ENCODE peak calls at places on chromosomes 7 and 10, in four cellular contexts. One of them, this sample, is unnamed.

GRCh38 chr10:95260397-95260881 is 30.4 kb downstream of the PDLIM1 start:
- DNase-seq in HCT116: no peak
- DNase-seq in erythroblast: peak
- DNase-seq in IMR-90: peak
- DNase-seq in this sample: peak

GRCh38 chr7:152054377-152055230 is 29.1 kb downstream of the GALNT11 start:
- DNase-seq in HCT116: no peak
- DNase-seq in erythroblast: no peak
- DNase-seq in IMR-90: peak
- DNase-seq in this sample: no peak

GRCh38 chr10:30247704-30248103 is 101.4 kb downstream of the MTPAP start:
- DNase-seq in HCT116: no peak
- DNase-seq in erythroblast: no peak
- DNase-seq in IMR-90: no peak
- DNase-seq in this sample: no peak

GRCh38 chr10:8402469-8403074 is 348.1 kb downstream of the GATA3 start:
- DNase-seq in HCT116: no peak
- DNase-seq in erythroblast: no peak
- DNase-seq in IMR-90: no peak
- DNase-seq in this sample: no peak

GRCh38 chr7:69204936-69205335 is 393.3 kb upstream of the AUTS2 start:
- DNase-seq in HCT116: no peak
- DNase-seq in erythroblast: no peak
- DNase-seq in IMR-90: no peak
- DNase-seq in this sample: no peak

GRCh38 chr10:103452714-103453230 is 602 bp upstream of the CALHM2 start:
- DNase-seq in HCT116: no peak
- DNase-seq in erythroblast: no peak
- DNase-seq in IMR-90: no peak
- DNase-seq in this sample: no peak

GRCh38 chr7:114889646-114890285 is 32.1 kb upstream of the MDFIC start:
- DNase-seq in HCT116: peak
- DNase-seq in erythroblast: no peak
- DNase-seq in IMR-90: peak
- DNase-seq in this sample: peak

GRCh38 chr10:100735345-100736143 is 9.8 kb upstream of the PAX2 start:
- DNase-seq in HCT116: no peak
- DNase-seq in erythroblast: peak
- DNase-seq in IMR-90: no peak
- DNase-seq in this sample: no peak

GRCh38 chr10:51468424-51468823 is 231.0 kb downstream of the CSTF2T start:
- DNase-seq in HCT116: no peak
- DNase-seq in erythroblast: no peak
- DNase-seq in IMR-90: no peak
- DNase-seq in this sample: no peak

GRCh38 chr7:30929686-30930085 is 18.0 kb downstream of the AQP1 start:
- DNase-seq in HCT116: no peak
- DNase-seq in erythroblast: no peak
- DNase-seq in IMR-90: no peak
- DNase-seq in this sample: peak

GRCh38 chr10:80474597-80474910 is 20.4 kb downstream of the TSPAN14 start:
- DNase-seq in HCT116: no peak
- DNase-seq in erythroblast: no peak
- DNase-seq in IMR-90: no peak
- DNase-seq in this sample: no peak

GRCh38 chr7:93890041-93890463 is 501 bp downstream of the TFPI2 start:
- DNase-seq in HCT116: no peak
- DNase-seq in erythroblast: peak
- DNase-seq in IMR-90: peak
- DNase-seq in this sample: no peak

GRCh38 chr7:6271091-6271658 is 1.2 kb downstream of the CYTH3 start:
- DNase-seq in HCT116: no peak
- DNase-seq in erythroblast: peak
- DNase-seq in IMR-90: peak
- DNase-seq in this sample: peak

GRCh38 chr7:148964510-148965267 is 63.6 kb downstream of the PDIA4 start:
- DNase-seq in HCT116: no peak
- DNase-seq in erythroblast: peak
- DNase-seq in IMR-90: no peak
- DNase-seq in this sample: no peak

GRCh38 chr10:102550636-102551210 is 47.0 kb downstream of the SUFU start:
- DNase-seq in HCT116: no peak
- DNase-seq in erythroblast: no peak
- DNase-seq in IMR-90: no peak
- DNase-seq in this sample: no peak

GRCh38 chr10:123538401-123539320 is 127.5 kb upstream of the GPR26 start:
- DNase-seq in HCT116: no peak
- DNase-seq in erythroblast: no peak
- DNase-seq in IMR-90: no peak
- DNase-seq in this sample: no peak

GRCh38 chr10:100776671-100777070 is 31.3 kb downstream of the PAX2 start:
- DNase-seq in HCT116: no peak
- DNase-seq in erythroblast: no peak
- DNase-seq in IMR-90: no peak
- DNase-seq in this sample: no peak

GRCh38 chr7:155796381-155797261 is 15.6 kb downstream of the SHH start:
- DNase-seq in HCT116: no peak
- DNase-seq in erythroblast: peak
- DNase-seq in IMR-90: no peak
- DNase-seq in this sample: peak

GRCh38 chr10:132746801-132747625 is 38.9 kb downstream of the NKX6-2 start:
- DNase-seq in HCT116: no peak
- DNase-seq in erythroblast: no peak
- DNase-seq in IMR-90: no peak
- DNase-seq in this sample: no peak

GRCh38 chr10:103442031-103442461 is 10.1 kb downstream of the CALHM2 start:
- DNase-seq in HCT116: no peak
- DNase-seq in erythroblast: no peak
- DNase-seq in IMR-90: peak
- DNase-seq in this sample: peak

GRCh38 chr7:77802557-77803410 is 4.2 kb downstream of the PHTF2 start:
- DNase-seq in HCT116: no peak
- DNase-seq in erythroblast: no peak
- DNase-seq in IMR-90: no peak
- DNase-seq in this sample: no peak

GRCh38 chr10:102300289-102300843 is 55.0 kb downstream of the GBF1 start:
- DNase-seq in HCT116: no peak
- DNase-seq in erythroblast: no peak
- DNase-seq in IMR-90: peak
- DNase-seq in this sample: peak

GRCh38 chr7:157526604-157527003 is 189.8 kb downstream of the DNAJB6 start:
- DNase-seq in HCT116: no peak
- DNase-seq in erythroblast: no peak
- DNase-seq in IMR-90: no peak
- DNase-seq in this sample: no peak

GRCh38 chr10:66804911-66805310 is 120.9 kb upstream of the LRRTM3 start:
- DNase-seq in HCT116: no peak
- DNase-seq in erythroblast: no peak
- DNase-seq in IMR-90: peak
- DNase-seq in this sample: no peak

GRCh38 chr7:53642361-53642760 is 606.9 kb downstream of the POM121L12 start:
- DNase-seq in HCT116: no peak
- DNase-seq in erythroblast: no peak
- DNase-seq in IMR-90: no peak
- DNase-seq in this sample: no peak

GRCh38 chr10:5094265-5095205 is at the start of gene AKR1C3:
- DNase-seq in HCT116: peak
- DNase-seq in erythroblast: peak
- DNase-seq in IMR-90: peak
- DNase-seq in this sample: no peak

GRCh38 chr7:25597881-25598456 is 369.7 kb upstream of the NPVF start:
- DNase-seq in HCT116: no peak
- DNase-seq in erythroblast: no peak
- DNase-seq in IMR-90: no peak
- DNase-seq in this sample: no peak

GRCh38 chr10:14665304-14665703 is 109.4 kb downstream of the FAM107B start:
- DNase-seq in HCT116: no peak
- DNase-seq in erythroblast: no peak
- DNase-seq in IMR-90: no peak
- DNase-seq in this sample: no peak

GRCh38 chr10:113108948-113109347 is 158.9 kb downstream of the TCF7L2 start:
- DNase-seq in HCT116: no peak
- DNase-seq in erythroblast: no peak
- DNase-seq in IMR-90: no peak
- DNase-seq in this sample: no peak

GRCh38 chr7:35516498-35516897 is 178.4 kb downstream of the HERPUD2 start:
- DNase-seq in HCT116: no peak
- DNase-seq in erythroblast: no peak
- DNase-seq in IMR-90: no peak
- DNase-seq in this sample: no peak

GRCh38 chr10:88181902-88182671 is 318.7 kb downstream of the PTEN start:
- DNase-seq in HCT116: no peak
- DNase-seq in erythroblast: no peak
- DNase-seq in IMR-90: no peak
- DNase-seq in this sample: no peak

GRCh38 chr10:101901340-101901739 is 57.7 kb upstream of the KCNIP2 start:
- DNase-seq in HCT116: no peak
- DNase-seq in erythroblast: no peak
- DNase-seq in IMR-90: no peak
- DNase-seq in this sample: no peak

GRCh38 chr10:76152186-76152585 is 720.8 kb downstream of the LRMDA start:
- DNase-seq in HCT116: no peak
- DNase-seq in erythroblast: no peak
- DNase-seq in IMR-90: no peak
- DNase-seq in this sample: no peak

GRCh38 chr10:125823663-125824251 is 411 bp downstream of the BCCIP start:
- DNase-seq in HCT116: no peak
- DNase-seq in erythroblast: peak
- DNase-seq in IMR-90: peak
- DNase-seq in this sample: no peak

GRCh38 chr10:98213740-98214139 is 54.3 kb downstream of the LOXL4 start:
- DNase-seq in HCT116: no peak
- DNase-seq in erythroblast: no peak
- DNase-seq in IMR-90: no peak
- DNase-seq in this sample: no peak
- TF ChIP-seq POLR2A in HCT116: no peak
- TF ChIP-seq POLR2A in erythroblast: no peak
- TF ChIP-seq POLR2A in IMR-90: no peak
- TF ChIP-seq POLR2A in this sample: no peak

GRCh38 chr10:60185426-60185825 is 204.2 kb downstream of the ANK3 start:
- DNase-seq in HCT116: no peak
- DNase-seq in erythroblast: no peak
- DNase-seq in IMR-90: no peak
- DNase-seq in this sample: no peak
- TF ChIP-seq POLR2A in HCT116: no peak
- TF ChIP-seq POLR2A in erythroblast: no peak
- TF ChIP-seq POLR2A in IMR-90: no peak
- TF ChIP-seq POLR2A in this sample: no peak

GRCh38 chr7:87599336-87599735 is 1.3 kb downstream of the ABCB1 start:
- DNase-seq in HCT116: no peak
- DNase-seq in erythroblast: peak
- DNase-seq in IMR-90: no peak
- DNase-seq in this sample: no peak

GRCh38 chr7:87596696-87597095 is 4.0 kb downstream of the ABCB1 start:
- DNase-seq in HCT116: no peak
- DNase-seq in erythroblast: no peak
- DNase-seq in IMR-90: no peak
- DNase-seq in this sample: no peak

GRCh38 chr7:87604264-87604663 is 3.6 kb upstream of the ABCB1 start:
- DNase-seq in HCT116: no peak
- DNase-seq in erythroblast: no peak
- DNase-seq in IMR-90: no peak
- DNase-seq in this sample: no peak

GRCh38 chr7:87598234-87599009 is 2.3 kb downstream of the ABCB1 start:
- DNase-seq in HCT116: no peak
- DNase-seq in erythroblast: no peak
- DNase-seq in IMR-90: no peak
- DNase-seq in this sample: no peak

GRCh38 chr7:87600130-87601124 is at the start of gene ABCB1:
- DNase-seq in HCT116: peak
- DNase-seq in erythroblast: peak
- DNase-seq in IMR-90: peak
- DNase-seq in this sample: no peak
- TF ChIP-seq POLR2A in HCT116: no peak
- TF ChIP-seq POLR2A in erythroblast: no peak
- TF ChIP-seq POLR2A in IMR-90: no peak
- TF ChIP-seq POLR2A in this sample: no peak

GRCh38 chr7:150801946-150802771 is 1.6 kb downstream of the TMEM176A start:
- DNase-seq in HCT116: no peak
- DNase-seq in erythroblast: no peak
- DNase-seq in IMR-90: no peak
- DNase-seq in this sample: no peak
- TF ChIP-seq POLR2A in HCT116: no peak
- TF ChIP-seq POLR2A in erythroblast: no peak
- TF ChIP-seq POLR2A in IMR-90: no peak
- TF ChIP-seq POLR2A in this sample: no peak

GRCh38 chr7:107836237-107837144 is 33.5 kb upstream of the SLC26A3 start:
- DNase-seq in HCT116: peak
- DNase-seq in erythroblast: peak
- DNase-seq in IMR-90: no peak
- DNase-seq in this sample: no peak
- TF ChIP-seq POLR2A in HCT116: no peak
- TF ChIP-seq POLR2A in erythroblast: peak
- TF ChIP-seq POLR2A in IMR-90: no peak
- TF ChIP-seq POLR2A in this sample: no peak

DNA sequence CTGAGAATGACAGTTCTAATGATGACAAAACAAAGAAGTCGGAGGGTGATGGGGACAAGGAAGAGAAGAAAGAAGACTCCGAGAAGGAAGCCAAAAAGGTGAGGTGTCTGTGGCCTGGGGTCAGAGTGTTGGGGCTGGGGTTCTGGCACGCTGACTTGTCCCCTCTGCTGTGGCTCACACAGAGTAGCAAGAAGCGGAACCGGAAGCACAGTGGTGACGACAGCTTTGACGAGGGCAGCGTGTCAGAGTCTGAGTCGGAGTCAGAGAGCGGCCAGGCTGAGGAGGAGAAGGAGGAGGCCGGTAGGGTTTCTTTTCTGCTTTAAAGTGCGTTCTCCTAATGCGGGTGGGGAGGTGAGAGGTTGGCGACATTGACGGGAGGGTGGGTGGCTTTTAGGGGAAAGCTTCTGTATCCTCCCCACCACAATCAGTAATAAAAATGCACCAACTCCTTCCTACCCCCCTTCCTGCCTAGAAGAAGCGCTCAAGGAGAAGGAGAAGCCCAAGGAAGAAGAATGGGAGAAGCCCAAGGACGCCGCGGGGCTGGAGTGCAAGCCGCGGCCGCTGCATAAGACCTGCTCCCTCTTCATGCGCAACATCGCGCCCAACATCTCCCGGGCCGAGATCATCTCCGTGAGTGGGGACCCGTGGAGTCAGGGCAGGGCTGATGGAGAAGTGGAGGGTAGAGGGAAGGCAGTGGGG is 4.6 kb downstream of the UFSP1 start:
- DNase-seq in HCT116: no peak
- DNase-seq in erythroblast: no peak
- DNase-seq in IMR-90: no peak
- DNase-seq in this sample: no peak
- TF ChIP-seq POLR2A in HCT116: no peak
- TF ChIP-seq POLR2A in erythroblast: no peak
- TF ChIP-seq POLR2A in IMR-90: no peak
- TF ChIP-seq POLR2A in this sample: no peak

This sample was measured in H54.